ENCODE peak calls at places on chromosomes 1 and 21, in ten cellular contexts. Z, O, P, C, G, X, S, E, Y and D are unnamed samples.

GRCh38 chr1:233105225-233105624 is 154.8 kb downstream of the NTPCR start:
- DNase-seq in O (no peak), Y (no peak), P (peak; percentile 61), G (no peak), X (no peak), Z (no peak), C (no peak), S (peak; percentile 57), E (no peak), D (no peak)

GRCh38 chr1:201597551-201598230 is 58.8 kb downstream of the NAV1 start:
- DNase-seq in G (no peak), P (no peak), C (peak; percentile 59), O (no peak), X (no peak), E (no peak), Z (no peak), S (no peak), Y (no peak), D (peak; percentile 91)

GRCh38 chr1:243910612-243911011 is 60.6 kb upstream of the AKT3 start:
- DNase-seq in E (no peak), Z (no peak), C (no peak), S (no peak), Y (no peak), G (no peak), X (no peak), O (no peak), P (no peak), D (no peak)

GRCh38 chr1:183105449-183105848 is 80.6 kb upstream of the LAMC2 start:
- DNase-seq in O (no peak), E (no peak), P (no peak), Y (no peak), Z (no peak), G (no peak), X (no peak), C (no peak), S (no peak), D (no peak)

GRCh38 chr21:34166468-34166867 is 93.1 kb downstream of the MRPS6 start:
- DNase-seq in P (no peak), O (no peak), Y (no peak), G (peak; percentile 4), E (no peak), Z (no peak), S (no peak), X (no peak), C (no peak), D (no peak)

GRCh38 chr21:45623436-45623835 is 20.1 kb upstream of the PCBP3 start:
- DNase-seq in X (no peak), G (no peak), C (peak; percentile 53), S (no peak), P (no peak), Z (no peak), O (no peak), E (no peak), Y (no peak), D (no peak)

GRCh38 chr1:201999625-202000238 is 10.7 kb upstream of the ELF3 start:
- DNase-seq in P (no peak), X (peak; percentile 37), O (peak; percentile 74), E (peak; percentile 78), S (no peak), Z (no peak), Y (peak; percentile 6), G (peak; percentile 25), C (peak; percentile 37), D (no peak)

GRCh38 chr1:163258181-163258580 is 55.5 kb upstream of the RGS5 start:
- DNase-seq in X (no peak), P (peak; percentile 20), C (no peak), Y (no peak), G (no peak), S (peak; percentile 17), O (no peak), E (no peak), Z (no peak), D (no peak)

GRCh38 chr1:185646202-185646683 is 87.9 kb upstream of the HMCN1 start:
- DNase-seq in E (peak; percentile 85), C (no peak), Z (no peak), P (peak; percentile 99), X (no peak), G (no peak), Y (no peak), O (peak; percentile 89), S (peak; percentile 96), D (no peak)

GRCh38 chr1:57377731-57378139 is 46.1 kb downstream of the DAB1 start:
- DNase-seq in C (no peak), O (peak; percentile 18), E (peak; percentile 61), X (no peak), G (no peak), Z (no peak), S (no peak), P (no peak), Y (no peak), D (no peak)